ENCODE peak calls at places on chromosomes 12 and 14, in four cellular contexts. O, T, N and W are unnamed samples.

GRCh38 chr12:96989916-96990315 is 82.9 kb downstream of the NEDD1 start:
- DNase-seq in T (peak; percentile 26), N (peak; percentile 62), O (no peak), W (peak; percentile 54)

GRCh38 chr14:32298346-32298745 is 30.8 kb upstream of the AKAP6 start:
- DNase-seq in O (no peak), T (no peak), N (no peak), W (no peak)

GRCh38 chr14:78022059-78022458 is 148.1 kb upstream of the NRXN3 start:
- DNase-seq in O (peak; percentile 25), N (peak; percentile 83), T (peak; percentile 54), W (peak; percentile 80)

GRCh38 chr12:124107299-124107698 is 134.3 kb downstream of the ZNF664 start:
- DNase-seq in N (no peak), O (no peak), T (no peak), W (no peak)

GRCh38 chr14:96146131-96146771 is 58.4 kb upstream of the BDKRB2 start:
- DNase-seq in N (no peak), T (no peak), O (no peak), W (no peak)

GRCh38 chr14:89288114-89288513 is 128.9 kb downstream of the FOXN3 start:
- DNase-seq in N (no peak), O (no peak), T (peak; percentile 23), W (no peak)

GRCh38 chr12:53381739-53382630 is 2.0 kb downstream of the SP1 start:
- DNase-seq in O (peak; percentile 63), N (peak; percentile 77), T (peak; percentile 56), W (no peak)

GRCh38 chr12:8065991-8066594 is at the start of gene C3AR1:
- DNase-seq in O (no peak), N (peak; percentile 64), T (no peak), W (no peak)

GRCh38 chr12:95216704-95217376 is 427 bp downstream of the FGD6 start:
- DNase-seq in T (peak; percentile 27), N (no peak), O (no peak), W (peak; percentile 35)

GRCh38 chr14:84025258-84026012 is 1504.5 kb upstream of the FLRT2 start:
- DNase-seq in T (no peak), N (no peak), O (no peak), W (no peak)

GRCh38 chr12:47742253-47742825 is 16.3 kb downstream of the RAPGEF3 start:
- DNase-seq in T (peak; percentile 19), O (no peak), N (peak; percentile 76), W (peak; percentile 63)

GRCh38 chr12:59595097-59595496 is 732 bp upstream of the SLC16A7 start:
- DNase-seq in T (no peak), O (no peak), N (no peak), W (no peak)

GRCh38 chr12:121858662-121859572 is at the start of gene HPD:
- DNase-seq in N (no peak), O (no peak), T (peak; percentile 91), W (peak; percentile 51)

GRCh38 chr14:64363265-64363840 is 24.8 kb upstream of the MTHFD1 start:
- DNase-seq in N (peak; percentile 58), T (no peak), O (no peak), W (no peak)

GRCh38 chr12:108449478-108449877 is 65.6 kb upstream of the FICD start:
- DNase-seq in T (no peak), N (no peak), O (no peak), W (no peak)

GRCh38 chr12:112353389-112353788 is 28.8 kb downstream of the HECTD4 start:
- DNase-seq in O (no peak), T (no peak), N (peak; percentile 61), W (peak; percentile 37)

GRCh38 chr12:133233993-133234564 is 1.6 kb downstream of the ANHX start:
- DNase-seq in N (no peak), O (no peak), T (no peak), W (no peak)

GRCh38 chr12:92530706-92531105 is 172.1 kb upstream of the PLEKHG7 start:
- DNase-seq in N (no peak), T (no peak), O (no peak), W (no peak)

GRCh38 chr12:24039113-24039525 is 89.6 kb upstream of the SOX5 start:
- DNase-seq in O (no peak), N (no peak), T (peak; percentile 96), W (no peak)

GRCh38 chr14:49240383-49240782 is 345.8 kb downstream of the RPS29 start:
- DNase-seq in T (no peak), O (no peak), N (no peak), W (no peak)

GRCh38 chr12:119208626-119209061 is 29.9 kb downstream of the HSPB8 start:
- DNase-seq in T (peak; percentile 33), O (no peak), N (no peak), W (no peak)

GRCh38 chr14:85437143-85437542 is 92.8 kb upstream of the FLRT2 start:
- DNase-seq in O (no peak), T (peak; percentile 24), N (no peak), W (peak; percentile 41)

GRCh38 chr12:94771741-94772140 is 121.4 kb upstream of the TMCC3 start:
- DNase-seq in T (no peak), N (no peak), O (no peak), W (no peak)

GRCh38 chr14:61478971-61479473 is 157.6 kb downstream of the PRKCH start:
- DNase-seq in T (no peak), O (no peak), N (no peak), W (no peak)

GRCh38 chr14:104600141-104600643 is 4.4 kb downstream of the TMEM179 start:
- DNase-seq in O (no peak), T (no peak), N (no peak), W (peak; percentile 48)
- TF ChIP-seq POLR2AphosphoS2 in O (no peak), T (no peak), N (no peak), W (no peak)

DNA sequence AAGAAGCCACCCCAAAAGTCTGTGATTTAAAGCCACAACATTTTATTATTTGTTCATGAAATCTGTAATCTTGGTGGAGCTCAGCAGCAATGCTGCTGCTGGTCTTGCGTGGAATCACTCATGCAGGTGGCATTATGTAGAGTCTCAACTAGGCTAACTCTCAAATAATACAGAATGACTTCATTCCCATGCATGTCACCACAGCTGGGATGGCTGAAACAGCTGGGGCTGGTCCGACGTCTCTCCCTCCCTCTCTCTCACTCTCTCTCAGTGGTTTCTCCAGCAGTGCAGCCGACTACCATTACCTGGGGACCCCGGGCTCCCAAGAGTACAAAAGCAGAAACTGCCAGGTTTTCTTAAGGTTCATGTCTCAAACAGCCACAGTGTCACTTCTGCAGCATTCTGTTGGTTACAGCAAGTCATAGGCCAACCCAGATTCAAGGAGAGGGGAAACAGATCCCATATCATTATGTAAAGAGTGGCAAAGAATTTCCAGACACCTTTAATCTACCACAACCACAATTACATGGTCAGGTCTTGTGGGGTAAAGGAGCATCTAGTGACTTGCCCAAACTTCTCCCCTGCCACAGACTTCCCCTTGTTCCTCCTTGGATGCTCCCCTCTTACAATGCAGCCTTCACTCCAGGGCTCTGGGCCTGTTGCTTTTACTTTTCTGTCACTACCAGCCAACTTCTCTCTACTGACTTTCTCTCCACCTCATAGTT is 192.0 kb upstream of the HMGA2 start:
- DNase-seq in N (no peak), T (no peak), O (no peak), W (no peak)
- TF ChIP-seq CHD4 in N (no peak), T (no peak), O (no peak), W (no peak)

GRCh38 chr14:68794856-68795601 is 2.2 kb upstream of the ZFP36L1 start:
- DNase-seq in N (peak; percentile 57), T (no peak), O (no peak), W (peak; percentile 74)
- TF ChIP-seq CEBPB in N (no peak), T (no peak), O (no peak), W (no peak)

GRCh38 chr12:21773799-21774198 is 707 bp downstream of the KCNJ8 start:
- DNase-seq in N (no peak), O (no peak), T (no peak), W (no peak)

GRCh38 chr12:21775130-21775920 is 819 bp upstream of the KCNJ8 start:
- DNase-seq in N (peak; percentile 51), O (no peak), T (no peak), W (no peak)

GRCh38 chr12:21776242-21776641 is 1.7 kb upstream of the KCNJ8 start:
- DNase-seq in O (no peak), N (no peak), T (no peak), W (no peak)

GRCh38 chr12:21773263-21773741 is 1.2 kb downstream of the KCNJ8 start:
- DNase-seq in T (no peak), N (peak; percentile 75), O (no peak), W (no peak)

DNA sequence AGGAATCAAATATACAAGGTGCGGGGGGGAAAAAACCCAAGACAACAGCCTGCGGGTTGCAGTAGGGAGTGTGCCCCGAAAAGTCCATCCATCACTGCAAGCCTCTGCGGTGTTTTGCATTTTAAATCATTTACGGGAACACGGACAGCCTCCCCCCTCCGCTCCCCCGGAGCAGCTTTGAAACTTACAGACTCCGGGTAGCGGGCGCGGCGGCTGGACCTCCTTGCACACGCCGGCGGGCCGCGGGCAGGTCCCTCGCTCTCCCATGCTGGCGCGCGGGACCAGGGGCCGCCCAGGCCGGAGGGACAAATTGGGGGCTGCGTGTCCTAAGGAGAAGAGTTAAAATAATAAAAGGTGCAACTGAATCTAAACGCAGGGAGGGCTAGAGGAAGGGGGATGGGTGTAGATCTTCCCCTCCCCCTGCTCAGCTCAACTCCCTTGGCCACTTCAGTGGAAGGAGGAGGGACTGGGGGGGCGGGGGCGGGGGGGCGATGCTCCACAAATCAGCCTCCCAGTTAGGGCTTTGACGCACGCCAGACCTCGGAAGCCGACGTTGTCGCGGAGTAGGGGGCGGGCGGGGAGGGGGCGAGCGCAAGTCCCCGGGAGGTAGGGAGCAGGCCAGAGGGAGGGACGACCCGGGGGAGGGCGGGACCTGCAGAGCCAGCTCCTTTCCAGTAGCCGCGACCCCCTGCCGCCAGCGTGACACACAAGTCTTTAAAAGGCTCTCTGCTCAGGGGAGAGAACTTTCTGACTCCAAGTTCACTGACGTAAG is at the start of gene KCNJ8:
- DNase-seq in T (no peak), O (no peak), N (peak; percentile 84), W (peak; percentile 12)
- TF ChIP-seq POLR2AphosphoS2 in T (no peak), O (no peak), N (no peak), W (no peak)

DNA sequence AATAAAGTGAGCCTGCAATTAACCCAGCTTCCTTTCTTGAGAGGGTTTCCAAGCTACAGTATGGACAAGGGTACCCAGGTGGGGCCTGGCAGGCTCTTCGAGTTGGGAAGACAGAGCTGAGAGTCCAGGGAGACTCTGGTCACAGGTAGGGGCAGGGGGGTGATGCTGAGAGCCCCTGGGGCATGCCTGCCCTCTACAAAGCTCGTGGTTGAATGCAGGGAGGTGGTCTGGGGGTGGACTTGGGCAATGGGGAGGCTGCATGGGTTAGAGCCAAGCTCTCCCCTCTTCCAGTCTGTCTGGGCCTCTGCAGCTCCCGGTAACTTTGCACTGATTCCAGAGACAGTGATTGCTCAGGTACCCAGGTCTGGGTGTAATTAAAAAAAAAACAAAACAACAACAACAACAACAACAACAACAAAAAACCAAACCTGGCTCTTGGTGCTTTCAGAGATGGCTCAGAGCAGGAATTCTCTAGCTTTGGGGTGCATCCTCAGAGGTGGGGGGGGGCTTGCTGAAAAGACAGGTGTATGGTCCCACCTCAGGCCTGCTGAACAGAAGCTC is 30.8 kb upstream of the PPP2R5C start:
- DNase-seq in T (no peak), N (no peak), O (no peak), W (no peak)
- TF ChIP-seq CHD4 in T (no peak), N (no peak), O (no peak), W (no peak)

GRCh38 chr12:1443421-1444141 is 150.8 kb downstream of the FBXL14 start:
- DNase-seq in O (no peak), T (no peak), N (no peak), W (no peak)
- TF ChIP-seq CEBPB in O (no peak), T (no peak), N (no peak), W (no peak)

DNA sequence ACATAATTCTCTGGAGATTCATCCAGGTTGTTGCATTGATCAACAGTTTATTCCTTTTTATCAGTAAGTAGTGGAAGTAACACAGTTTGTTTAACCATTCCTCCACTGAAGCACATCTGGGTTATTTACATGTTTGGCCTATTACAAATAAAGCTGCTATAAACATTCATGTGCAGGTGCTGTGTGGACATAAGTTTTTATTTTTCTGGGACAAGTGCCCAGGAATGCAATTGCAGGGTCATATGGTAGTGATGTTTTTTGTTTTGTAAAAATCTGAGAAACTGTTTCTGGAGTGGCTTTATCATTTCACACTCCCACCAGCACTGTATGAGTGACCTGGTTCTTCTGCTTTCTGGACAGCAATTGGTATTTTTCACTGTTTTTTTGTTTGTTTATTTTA is 505.4 kb downstream of the CCER1 start:
- DNase-seq in T (no peak), O (no peak), N (no peak), W (no peak)
- TF ChIP-seq POLR2AphosphoS2 in T (no peak), O (no peak), N (no peak), W (no peak)